ENCODE peak calls at places on chromosome 4, in seven cellular contexts. U, O, N, B, R, H and A are unnamed samples.

GRCh38 chr4:176266026-176266425 is 3.0 kb downstream of the ASB5 start:
- DNase-seq in U (no peak), O (no peak), N (no peak), B (no peak), R (no peak), H (no peak), A (no peak)

GRCh38 chr4:142091691-142092182 is 455.4 kb downstream of the IL15 start:
- DNase-seq in U (peak; percentile 100), O (no peak), N (no peak), B (no peak), R (peak; percentile 98), H (peak; percentile 93), A (no peak)

GRCh38 chr4:1511441-1512041 is 105.3 kb upstream of the NKX1-1 start:
- DNase-seq in U (peak; percentile 63), O (peak; percentile 46), N (peak; percentile 79), B (no peak), R (no peak), H (no peak), A (no peak)

GRCh38 chr4:150722908-150723362 is 141.0 kb downstream of the MAB21L2 start:
- DNase-seq in U (peak; percentile 55), O (peak; percentile 79), N (peak; percentile 60), B (peak; percentile 91), R (peak; percentile 19), H (no peak), A (peak; percentile 79)

GRCh38 chr4:172666711-172667368 is 501.8 kb upstream of the GALNT7 start:
- DNase-seq in U (no peak), O (no peak), N (peak; percentile 54), B (no peak), R (no peak), H (no peak), A (no peak)

GRCh38 chr4:6245246-6246169 is 24.1 kb upstream of the WFS1 start:
- DNase-seq in U (no peak), O (no peak), N (no peak), B (no peak), R (no peak), H (no peak), A (no peak)

GRCh38 chr4:67549123-67549522 is 3.8 kb upstream of the CENPC start:
- DNase-seq in U (peak; percentile 45), O (no peak), N (no peak), B (no peak), R (no peak), H (no peak), A (no peak)

GRCh38 chr4:3679071-3679825 is 86.9 kb upstream of the ADRA2C start:
- DNase-seq in U (no peak), O (peak; percentile 37), N (no peak), B (no peak), R (no peak), H (no peak), A (no peak)

GRCh38 chr4:69321153-69321729 is 41.0 kb downstream of the UGT2B28 start:
- DNase-seq in U (no peak), O (peak; percentile 30), N (no peak), B (no peak), R (peak; percentile 21), H (no peak), A (no peak)

GRCh38 chr4:12724520-12724919 is 759.6 kb downstream of the RAB28 start:
- DNase-seq in U (peak; percentile 4), O (no peak), N (peak; percentile 47), B (no peak), R (no peak), H (no peak), A (no peak)

GRCh38 chr4:2462218-2462991 is 6.5 kb upstream of the RNF4 start:
- DNase-seq in U (peak; percentile 64), O (peak; percentile 76), N (peak; percentile 81), B (no peak), R (peak; percentile 31), H (no peak), A (peak; percentile 83)

GRCh38 chr4:13322681-13323101 is 161.4 kb downstream of the RAB28 start:
- DNase-seq in U (peak; percentile 79), O (no peak), N (no peak), B (no peak), R (peak; percentile 85), H (peak; percentile 88), A (no peak)

GRCh38 chr4:3781997-3782930 is 16.1 kb downstream of the ADRA2C start:
- DNase-seq in U (no peak), O (no peak), N (no peak), B (no peak), R (no peak), H (no peak), A (no peak)

GRCh38 chr4:1031956-1032795 is 20.8 kb downstream of the FGFRL1 start:
- DNase-seq in U (no peak), O (no peak), N (no peak), B (no peak), R (no peak), H (no peak), A (no peak)

GRCh38 chr4:100848865-100849264 is 331.0 kb upstream of the EMCN start:
- DNase-seq in U (no peak), O (no peak), N (peak; percentile 80), B (no peak), R (no peak), H (no peak), A (no peak)

GRCh38 chr4:128553665-128554515 is 255.6 kb upstream of the JADE1 start:
- DNase-seq in U (no peak), O (no peak), N (no peak), B (no peak), R (no peak), H (no peak), A (no peak)
- H3K4me3 ChIP-seq in U (no peak overlapping the region), O (peak overlapping the region; percentile 63), N (no peak overlapping the region), B (no peak overlapping the region), R (peak overlapping the region; percentile 42), H (no peak overlapping the region), A (peak overlapping the region; percentile 56)

GRCh38 chr4:186264660-186265059 is 1.3 kb upstream of the F11 start:
- DNase-seq in U (no peak), O (no peak), N (no peak), B (no peak), R (no peak), H (no peak), A (no peak)

GRCh38 chr4:186260504-186261448 is 5.2 kb upstream of the F11 start:
- DNase-seq in U (peak; percentile 2), O (no peak), N (no peak), B (no peak), R (no peak), H (no peak), A (no peak)

GRCh38 chr4:186266699-186267467 is 894 bp downstream of the F11 start:
- DNase-seq in U (no peak), O (peak; percentile 63), N (peak; percentile 75), B (no peak), R (no peak), H (no peak), A (peak; percentile 29)

GRCh38 chr4:186271279-186271678 is 5.3 kb downstream of the F11 start:
- DNase-seq in U (no peak), O (no peak), N (no peak), B (no peak), R (no peak), H (no peak), A (no peak)

DNA sequence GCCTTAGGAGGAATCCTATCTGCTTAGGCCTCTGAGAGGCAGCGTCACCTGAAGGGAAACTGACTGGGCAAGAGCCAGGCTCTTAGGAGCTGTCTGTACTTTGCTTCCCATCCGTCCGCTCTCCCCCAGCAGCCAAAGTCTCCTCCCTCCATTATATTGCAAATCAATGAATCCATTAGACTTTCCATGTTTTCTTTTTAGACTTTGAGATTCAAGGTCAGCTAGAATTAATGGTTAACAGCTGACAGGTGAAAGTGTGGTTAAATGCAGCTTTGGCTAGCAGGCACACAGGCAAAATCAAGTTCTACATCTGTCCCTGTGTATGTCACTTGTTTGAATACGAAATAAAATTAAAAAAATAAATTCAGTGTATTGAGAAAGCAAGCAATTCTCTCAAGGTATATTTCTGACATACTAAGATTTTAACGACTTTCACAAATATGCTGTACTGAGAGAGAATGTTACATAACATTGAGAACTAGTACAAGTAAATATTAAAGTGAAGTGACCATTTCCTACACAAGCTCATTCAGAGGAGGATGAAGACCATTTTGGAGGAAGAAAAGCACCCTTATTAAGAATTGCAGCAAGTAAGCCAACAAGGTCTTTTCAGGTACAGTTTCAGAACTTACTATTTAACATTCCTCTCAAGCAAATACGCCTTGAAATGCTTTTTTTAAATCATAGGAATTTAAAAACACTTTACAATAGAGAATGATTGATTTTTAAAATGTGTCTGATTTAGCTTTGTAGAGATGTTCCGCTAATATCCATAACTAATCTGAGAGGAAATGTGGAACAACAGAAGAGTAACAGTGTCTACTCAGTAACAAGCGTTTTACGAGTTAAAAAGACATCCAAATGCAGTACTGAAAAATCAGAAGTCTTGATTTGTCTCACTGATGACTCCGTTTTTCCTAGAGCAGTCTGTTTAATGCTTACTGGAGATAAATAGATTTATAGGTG is at the start of gene F11:
- DNase-seq in U (no peak), O (no peak), N (no peak), B (no peak), R (no peak), H (no peak), A (no peak)
- H3K4me3 ChIP-seq in U (no peak within 1 kb of the TSS), O (peak within 1 kb of the TSS; percentile 35), N (no peak within 1 kb of the TSS), B (no peak within 1 kb of the TSS), R (no peak within 1 kb of the TSS), H (no peak within 1 kb of the TSS), A (no peak within 1 kb of the TSS)

DNA sequence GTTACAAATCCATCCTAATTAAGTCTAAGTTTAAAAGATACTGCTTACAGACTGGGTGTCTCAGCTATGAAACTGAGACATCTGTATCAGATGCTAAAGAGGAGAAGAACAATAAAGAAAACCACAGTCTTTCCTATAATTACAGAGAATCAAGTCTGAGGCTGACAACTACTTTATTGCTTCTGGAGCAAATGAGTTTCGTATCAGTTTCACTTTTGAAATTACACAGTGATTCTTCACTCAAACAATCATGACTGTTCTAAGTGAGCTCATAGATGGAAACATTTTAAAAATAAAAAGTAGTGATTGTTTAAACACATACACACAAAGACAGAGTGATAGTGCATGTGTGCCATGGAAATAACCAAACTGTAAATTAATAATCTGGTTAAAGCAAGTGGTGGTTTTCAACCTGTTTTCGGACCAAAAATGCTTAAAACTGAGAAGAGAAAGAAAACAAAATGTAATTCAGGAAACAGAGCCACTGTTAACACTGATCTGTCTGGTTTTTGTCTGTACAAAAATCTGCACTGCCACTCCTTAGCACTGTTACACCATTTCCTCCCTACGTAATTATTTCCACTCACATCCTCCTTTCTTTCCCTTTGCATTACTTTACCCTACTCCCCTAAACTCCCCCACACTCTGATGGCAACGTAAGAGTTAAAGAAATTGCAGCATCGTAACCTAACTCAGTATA is 12.5 kb downstream of the RFC1 start:
- DNase-seq in U (peak; percentile 58), O (no peak), N (no peak), B (no peak), R (no peak), H (peak; percentile 11), A (no peak)
- H3K4me3 ChIP-seq in U (peak overlapping the region; percentile 32), O (peak overlapping the region; percentile 43), N (no peak overlapping the region), B (no peak overlapping the region), R (peak overlapping the region; percentile 28), H (peak overlapping the region; percentile 30), A (peak overlapping the region; percentile 11)

GRCh38 chr4:139840773-139841172 is 175.2 kb downstream of the MGST2 start:
- DNase-seq in U (no peak), O (no peak), N (no peak), B (no peak), R (no peak), H (no peak), A (no peak)
- H3K4me3 ChIP-seq in U (no peak overlapping the region), O (no peak overlapping the region), N (no peak overlapping the region), B (no peak overlapping the region), R (no peak overlapping the region), H (no peak overlapping the region), A (no peak overlapping the region)